ENCODE peak calls at places on chromosome 5, in five cellular contexts. I is heart right ventricle; N is naive thymus-derived CD4-positive, alpha-beta T cell; Y is left ventricle myocardium inferior; F is SK-N-SH. C is an unnamed sample.

GRCh38 chr5:67264056-67264455 is 67.5 kb upstream of the CD180 start:
- DNase-seq in I (no peak), N (no peak), Y (no peak), F (no peak), C (no peak)

GRCh38 chr5:102981957-102982635 is 137.8 kb downstream of the GIN1 start:
- DNase-seq in Y (no peak), F (no peak), N (no peak), I (no peak), C (no peak)

GRCh38 chr5:80346055-80346454 is 26.3 kb downstream of the SPZ1 start:
- DNase-seq in Y (no peak), I (no peak), N (no peak), F (peak; percentile 47), C (no peak)

GRCh38 chr5:139698461-139699146 is 50.5 kb downstream of the CXXC5 start:
- DNase-seq in F (peak; percentile 68), N (no peak), I (peak; percentile 91), Y (peak; percentile 86), C (no peak)

GRCh38 chr5:132313378-132313777 is 19.2 kb downstream of the SLC22A4 start:
- DNase-seq in I (no peak), F (no peak), Y (no peak), N (no peak), C (no peak)

GRCh38 chr5:132064140-132064539 is 3.7 kb downstream of the IL3 start:
- DNase-seq in Y (peak; percentile 9), F (no peak), N (no peak), I (no peak), C (no peak)

GRCh38 chr5:167688731-167689130 is 602.7 kb upstream of the WWC1 start:
- DNase-seq in I (no peak), Y (no peak), F (no peak), N (no peak), C (no peak)

GRCh38 chr5:76209297-76209696 is 126.1 kb downstream of the SV2C start:
- DNase-seq in I (no peak), F (no peak), Y (no peak), N (no peak), C (no peak)

GRCh38 chr5:150593593-150593992 is 46.9 kb upstream of the SYNPO start:
- DNase-seq in Y (no peak), N (no peak), F (no peak), I (no peak), C (no peak)

GRCh38 chr5:56825222-56825824 is 10.0 kb downstream of the MAP3K1 start:
- DNase-seq in N (no peak), Y (no peak), F (no peak), I (no peak), C (no peak)

GRCh38 chr5:77984587-77984986 is 208.4 kb upstream of the TBCA start:
- DNase-seq in Y (no peak), F (no peak), I (no peak), N (no peak), C (no peak)

GRCh38 chr5:107593009-107593408 is 77.7 kb downstream of the EFNA5 start:
- DNase-seq in F (peak; percentile 17), N (no peak), I (no peak), Y (no peak), C (no peak)

GRCh38 chr5:96714951-96715451 is 52.8 kb downstream of the CAST start:
- DNase-seq in I (peak; percentile 73), N (no peak), Y (no peak), F (no peak), C (peak; percentile 19)

GRCh38 chr5:68171101-68171558 is 44.4 kb upstream of the PIK3R1 start:
- DNase-seq in Y (peak; percentile 71), I (peak; percentile 42), N (no peak), F (no peak), C (no peak)

GRCh38 chr5:140159014-140159927 is 15.7 kb upstream of the CYSTM1 start:
- DNase-seq in I (no peak), F (no peak), N (no peak), Y (no peak), C (no peak)

GRCh38 chr5:33233013-33233463 is 207.7 kb upstream of the TARS1 start:
- DNase-seq in Y (no peak), F (no peak), I (no peak), N (no peak), C (no peak)

GRCh38 chr5:120140510-120140909 is 323.6 kb upstream of the PRR16 start:
- DNase-seq in N (no peak), F (no peak), Y (no peak), I (no peak), C (no peak)

GRCh38 chr5:71697967-71698366 is 21.1 kb upstream of the CARTPT start:
- DNase-seq in I (no peak), N (no peak), F (no peak), Y (peak; percentile 25), C (no peak)

GRCh38 chr5:35438288-35438687 is 179.4 kb upstream of the SPEF2 start:
- DNase-seq in Y (no peak), I (no peak), F (no peak), N (no peak), C (no peak)

GRCh38 chr5:32713396-32714381 is 2.6 kb downstream of the NPR3 start:
- DNase-seq in N (no peak), Y (peak; percentile 55), F (peak; percentile 26), I (no peak), C (no peak)

GRCh38 chr5:141196363-141196762 is 3.1 kb upstream of the PCDHB11 start:
- DNase-seq in I (no peak), F (no peak), N (no peak), Y (no peak), C (no peak)

GRCh38 chr5:141186897-141187512 is at the start of gene PCDHB9:
- DNase-seq in N (no peak), I (no peak), Y (no peak), F (peak; percentile 61), C (no peak)

DNA sequence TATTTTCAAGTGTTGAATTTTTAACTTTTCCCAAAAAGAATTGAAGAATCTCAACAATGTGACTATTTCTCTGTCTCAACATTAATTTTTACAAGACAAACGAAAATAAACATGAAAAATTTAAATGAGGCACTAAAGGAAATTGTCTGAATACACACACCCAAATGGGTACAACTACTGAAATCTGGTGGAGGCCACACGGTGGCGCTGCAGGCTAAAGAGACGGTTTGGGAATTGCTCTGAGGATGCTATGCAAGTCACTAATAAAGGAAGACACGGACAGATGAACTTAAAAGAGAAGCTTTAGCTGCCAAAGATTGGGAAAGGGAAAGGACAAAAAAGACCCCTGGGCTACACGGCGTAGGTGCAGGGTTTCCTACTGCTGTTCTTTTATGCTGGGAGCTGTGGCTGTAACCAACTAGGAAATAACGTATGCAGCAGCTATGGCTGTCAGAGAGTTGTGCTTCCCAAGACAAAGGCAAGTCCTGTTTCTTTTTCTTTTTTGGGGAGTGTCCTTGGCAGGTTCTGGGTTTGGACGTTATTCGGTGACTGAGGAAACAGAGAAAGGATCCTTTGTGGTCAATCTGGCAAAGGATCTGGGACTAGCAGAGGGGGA is at the start of gene PCDHB10:
- DNase-seq in N (no peak), I (no peak), F (peak; percentile 53), Y (no peak), C (no peak)
- H3K9me3 ChIP-seq in N (no peaks in the 10 kb centered on the region), I (peaks cover 4% of the 10 kb centered on the region), F (peaks cover 9% of the 10 kb centered on the region), Y (peaks cover 90% of the 10 kb centered on the region), C (no peaks in the 10 kb centered on the region)

GRCh38 chr5:173294673-173295320 is 33.4 kb downstream of the STC2 start:
- DNase-seq in I (no peak), F (no peak), N (no peak), Y (no peak), C (no peak)

GRCh38 chr5:173296737-173297676 is 31.2 kb downstream of the STC2 start:
- DNase-seq in Y (no peak), N (no peak), F (no peak), I (no peak), C (no peak)

GRCh38 chr5:173291722-173292658 is 36.2 kb downstream of the STC2 start:
- DNase-seq in F (no peak), I (no peak), N (no peak), Y (no peak), C (no peak)

GRCh38 chr5:173295796-173296195 is 32.4 kb downstream of the STC2 start:
- DNase-seq in Y (no peak), N (no peak), F (no peak), I (no peak), C (no peak)

DNA sequence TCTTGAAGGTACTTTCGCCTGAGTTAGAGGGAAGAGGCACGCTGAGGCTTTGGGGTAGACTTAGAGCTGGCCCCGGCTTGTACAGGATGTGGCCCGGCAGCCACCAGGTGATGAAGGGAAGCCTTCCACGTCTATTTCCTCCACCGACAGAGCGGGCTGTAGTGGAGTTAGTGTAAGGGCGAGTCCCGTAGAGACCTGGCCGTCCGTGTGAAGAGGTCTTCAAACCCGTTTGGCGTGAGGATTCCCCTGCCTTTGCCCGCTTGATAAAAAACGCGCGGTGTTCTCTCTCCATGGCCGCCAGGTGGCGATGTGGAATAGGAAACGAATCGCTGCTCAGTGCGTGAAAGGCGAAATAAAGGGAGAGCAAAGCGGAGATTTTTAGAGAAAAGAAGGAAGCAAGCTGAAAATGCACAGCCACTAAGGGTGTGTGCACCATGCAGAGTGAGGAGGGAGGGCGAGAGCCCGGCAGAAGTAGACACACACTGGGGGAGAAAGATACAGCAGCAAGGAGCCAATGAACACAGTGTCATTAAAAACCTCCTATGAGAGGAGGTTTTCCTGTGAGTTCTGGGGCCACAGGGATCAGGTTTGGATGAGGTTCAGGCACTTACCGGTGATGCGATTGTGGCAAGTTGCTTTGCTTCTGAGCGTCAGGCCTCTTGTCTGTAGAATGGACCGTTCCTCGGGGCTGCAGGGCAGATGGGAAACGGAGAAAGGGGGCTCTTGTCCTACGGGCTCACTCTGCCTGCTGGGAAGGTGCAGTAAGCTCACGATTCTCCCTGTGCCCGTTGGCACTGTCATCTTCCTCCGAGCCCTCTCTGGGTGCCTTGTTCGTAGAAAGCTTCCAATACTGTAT is 34.2 kb downstream of the STC2 start:
- DNase-seq in Y (peak; percentile 75), I (peak; percentile 70), F (peak; percentile 76), N (peak; percentile 49), C (peak; percentile 33)
- H3K9me3 ChIP-seq in Y (no peaks in the 10 kb centered on the region), I (no peaks in the 10 kb centered on the region), F (no peaks in the 10 kb centered on the region), N (no peaks in the 10 kb centered on the region), C (no peaks in the 10 kb centered on the region)

GRCh38 chr5:141388661-141389060 is 1.2 kb downstream of the PCDHGB4 start:
- DNase-seq in F (no peak), I (no peak), N (no peak), Y (no peak), C (no peak)
- H3K9me3 ChIP-seq in F (peaks cover 6% of the 10 kb centered on the region), I (no peaks in the 10 kb centered on the region), N (no peaks in the 10 kb centered on the region), Y (peaks cover 96% of the 10 kb centered on the region), C (peaks cover 21% of the 10 kb centered on the region)

GRCh38 chr5:178984145-178985072 is 10.7 kb downstream of the GRM6 start:
- DNase-seq in N (no peak), I (no peak), Y (no peak), F (no peak), C (no peak)

GRCh38 chr5:178981381-178981780 is 13.7 kb downstream of the GRM6 start:
- DNase-seq in F (no peak), I (no peak), Y (no peak), N (no peak), C (no peak)

GRCh38 chr5:178982941-178983340 is 12.2 kb downstream of the GRM6 start:
- DNase-seq in N (no peak), Y (no peak), I (no peak), F (no peak), C (no peak)

GRCh38 chr5:178986326-178986960 is 8.7 kb downstream of the GRM6 start:
- DNase-seq in Y (no peak), F (no peak), I (no peak), N (no peak), C (no peak)

DNA sequence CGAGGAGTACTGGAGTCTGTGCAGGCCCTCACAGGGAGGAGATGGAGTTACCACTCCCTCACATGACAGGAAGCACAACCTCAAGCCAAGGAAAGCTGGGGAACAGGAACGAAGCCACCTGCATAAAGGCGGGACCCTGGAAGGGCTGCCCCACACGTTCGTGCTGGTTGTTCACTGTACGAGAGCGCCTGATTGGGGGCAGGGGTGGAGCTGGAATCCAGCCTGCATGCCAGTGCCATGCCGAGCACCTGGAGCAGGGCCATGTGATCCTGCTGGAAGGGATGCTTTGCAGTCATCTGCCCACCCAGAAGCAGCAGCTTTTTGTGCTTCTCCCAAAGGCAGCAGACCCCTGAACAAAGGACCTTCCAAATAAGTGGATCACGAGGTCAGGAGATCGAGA is 11.4 kb downstream of the GRM6 start:
- DNase-seq in I (no peak), F (no peak), Y (no peak), N (no peak), C (no peak)
- H3K9me3 ChIP-seq in I (no peaks in the 10 kb centered on the region), F (no peaks in the 10 kb centered on the region), Y (peaks cover 98% of the 10 kb centered on the region), N (no peaks in the 10 kb centered on the region), C (no peaks in the 10 kb centered on the region)

C was measured in T-helper 17 cell.